ENCODE peak calls at places on chromosomes 1 and 21, in four cellular contexts. I is breast epithelium, M is astrocyte, Y is fibroblast of lung. A is an unnamed sample. For H3K27me3 and H3K9me3, the result is how much of the 10 kb centered on the place peaks cover.

GRCh38 chr1:6501414-6501813 is 9.9 kb upstream of the PLEKHG5 start:
- DNase-seq in I (no peak), M (no peak), Y (no peak), A (no peak)

GRCh38 chr21:45505416-45506021 is 36.7 kb downstream of the SLC19A1 start:
- DNase-seq in I (no peak), M (no peak), Y (no peak), A (no peak)

GRCh38 chr1:94153133-94153532 is 32.2 kb upstream of the ABCA4 start:
- DNase-seq in Y (no peak), I (no peak), M (no peak), A (no peak)

GRCh38 chr1:223123238-223123976 is 19.6 kb downstream of the TLR5 start:
- DNase-seq in I (peak), M (peak), Y (peak), A (peak)

GRCh38 chr1:74731399-74732052 is 1.3 kb downstream of the CRYZ start:
- DNase-seq in I (no peak), Y (peak), M (peak), A (no peak)

GRCh38 chr1:42946120-42947009 is 12.3 kb downstream of the SLC2A1 start:
- DNase-seq in Y (no peak), M (no peak), I (no peak), A (no peak)

GRCh38 chr1:184838374-184838995 is 83.8 kb upstream of the EDEM3 start:
- DNase-seq in I (peak), M (peak), Y (peak), A (peak)

GRCh38 chr1:14994841-14995437 is 158.6 kb upstream of the TMEM51 start:
- DNase-seq in M (no peak), I (peak), Y (no peak), A (no peak)

GRCh38 chr1:160217466-160218165 is 12.4 kb downstream of the PEA15 start:
- DNase-seq in Y (peak), I (no peak), M (no peak), A (no peak)

GRCh38 chr1:195594322-195594721 is 1013.9 kb downstream of the KCNT2 start:
- DNase-seq in I (no peak), M (no peak), Y (no peak), A (no peak)

GRCh38 chr1:89670168-89670567 is 37.2 kb downstream of the LRRC8C start:
- DNase-seq in I (no peak), M (no peak), Y (peak), A (no peak)

GRCh38 chr1:170200665-170201397 is 55.1 kb downstream of the NTMT2 start:
- DNase-seq in Y (peak), M (no peak), I (no peak), A (no peak)

GRCh38 chr1:229223498-229223897 is 47.4 kb upstream of the RAB4A start:
- DNase-seq in M (no peak), I (no peak), Y (no peak), A (no peak)

GRCh38 chr1:40878906-40879305 is 16.7 kb upstream of the CITED4 start:
- DNase-seq in I (no peak), Y (no peak), M (no peak), A (no peak)

GRCh38 chr1:5892370-5892769 is 99.9 kb downstream of the NPHP4 start:
- DNase-seq in Y (no peak), I (no peak), M (no peak), A (no peak)

GRCh38 chr1:9767964-9768668 is 55.6 kb downstream of the CLSTN1 start:
- DNase-seq in Y (no peak), M (no peak), I (no peak), A (no peak)

GRCh38 chr1:41380979-41381690 is 19.9 kb downstream of the FOXO6 start:
- DNase-seq in Y (no peak), M (no peak), I (no peak), A (peak)

GRCh38 chr21:17613242-17613676 is 558 bp upstream of the BTG3 start:
- DNase-seq in I (no peak), Y (peak), M (no peak), A (peak)

GRCh38 chr1:233661376-233662159 is 47.7 kb downstream of the KCNK1 start:
- DNase-seq in M (no peak), I (no peak), Y (no peak), A (no peak)

GRCh38 chr1:86394416-86394815 is 1.7 kb downstream of the ODF2L start:
- DNase-seq in M (peak), Y (peak), I (no peak), A (no peak)

GRCh38 chr1:61851849-61852692 is 109.8 kb downstream of the PATJ start:
- DNase-seq in M (peak), Y (peak), I (no peak), A (no peak)

GRCh38 chr21:22965455-22966125 is 1967.4 kb downstream of the NCAM2 start:
- DNase-seq in M (no peak), I (no peak), Y (no peak), A (no peak)

GRCh38 chr1:167516404-167517388 is 1.6 kb downstream of the CD247 start:
- DNase-seq in M (no peak), Y (no peak), I (no peak), A (no peak)

GRCh38 chr1:18724001-18724411 is 93.4 kb downstream of the PAX7 start:
- DNase-seq in I (no peak), M (no peak), Y (no peak), A (no peak)

GRCh38 chr1:229539868-229540506 is 18.5 kb downstream of the ABCB10 start:
- DNase-seq in Y (no peak), I (no peak), M (no peak), A (no peak)

GRCh38 chr1:59020151-59020997 is 236.5 kb upstream of the JUN start:
- DNase-seq in I (no peak), M (peak), Y (peak), A (no peak)

GRCh38 chr1:8174807-8175206 is 143.1 kb upstream of the SLC45A1 start:
- DNase-seq in I (no peak), Y (no peak), M (no peak), A (no peak)

GRCh38 chr1:201982923-201983805 is 716 bp downstream of the RNPEP start:
- DNase-seq in I (peak), Y (peak), M (peak), A (peak)

GRCh38 chr21:36613064-36613463 is 85.9 kb upstream of the SIM2 start:
- DNase-seq in Y (peak), M (no peak), I (no peak), A (no peak)

GRCh38 chr1:155062151-155062686 is 1.3 kb upstream of the EFNA4 start:
- DNase-seq in M (no peak), I (no peak), Y (no peak), A (no peak)
- H3K4me3 ChIP-seq in M (no peak), I (peak), Y (no peak), A (peak)

GRCh38 chr1:214215583-214215982 is 65.4 kb upstream of the SMYD2 start:
- DNase-seq in Y (no peak), M (no peak), I (no peak), A (no peak)

GRCh38 chr1:214216779-214217178 is 64.2 kb upstream of the SMYD2 start:
- DNase-seq in Y (no peak), I (no peak), M (no peak), A (no peak)

GRCh38 chr1:214216031-214216430 is 64.9 kb upstream of the SMYD2 start:
- DNase-seq in Y (no peak), I (no peak), M (no peak), A (no peak)

GRCh38 chr1:214213136-214213535 is 67.8 kb upstream of the SMYD2 start:
- DNase-seq in I (no peak), M (peak), Y (no peak), A (no peak)

DNA sequence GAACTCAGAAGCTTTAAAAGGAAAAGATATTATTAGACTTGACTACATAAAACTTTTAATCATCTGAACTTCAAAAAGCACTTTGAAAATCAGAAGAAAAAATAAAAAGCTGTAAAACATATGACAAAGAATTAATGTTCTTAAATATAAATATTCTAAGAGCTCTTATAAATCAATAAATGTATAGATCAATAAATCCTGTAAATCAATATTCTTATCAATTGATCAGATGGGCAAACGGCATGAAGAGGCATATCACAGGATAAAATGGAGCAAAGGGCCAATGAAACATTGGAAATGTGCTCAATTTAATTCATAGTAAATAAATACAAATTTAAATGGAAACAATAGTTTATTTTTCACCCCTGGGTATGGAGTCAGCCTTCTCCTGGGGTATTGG is 66.1 kb upstream of the SMYD2 start:
- DNase-seq in I (no peak), M (no peak), Y (no peak), A (no peak)
- H3K27me3 ChIP-seq in I (under half), M (under half), Y (under half), A (under half)

GRCh38 chr1:2881556-2881955 is 80.1 kb upstream of the TTC34 start:
- DNase-seq in M (no peak), Y (no peak), I (no peak), A (no peak)
- H3K9me3 ChIP-seq in M (under half), Y (under half), I (under half), A (under half)

DNA sequence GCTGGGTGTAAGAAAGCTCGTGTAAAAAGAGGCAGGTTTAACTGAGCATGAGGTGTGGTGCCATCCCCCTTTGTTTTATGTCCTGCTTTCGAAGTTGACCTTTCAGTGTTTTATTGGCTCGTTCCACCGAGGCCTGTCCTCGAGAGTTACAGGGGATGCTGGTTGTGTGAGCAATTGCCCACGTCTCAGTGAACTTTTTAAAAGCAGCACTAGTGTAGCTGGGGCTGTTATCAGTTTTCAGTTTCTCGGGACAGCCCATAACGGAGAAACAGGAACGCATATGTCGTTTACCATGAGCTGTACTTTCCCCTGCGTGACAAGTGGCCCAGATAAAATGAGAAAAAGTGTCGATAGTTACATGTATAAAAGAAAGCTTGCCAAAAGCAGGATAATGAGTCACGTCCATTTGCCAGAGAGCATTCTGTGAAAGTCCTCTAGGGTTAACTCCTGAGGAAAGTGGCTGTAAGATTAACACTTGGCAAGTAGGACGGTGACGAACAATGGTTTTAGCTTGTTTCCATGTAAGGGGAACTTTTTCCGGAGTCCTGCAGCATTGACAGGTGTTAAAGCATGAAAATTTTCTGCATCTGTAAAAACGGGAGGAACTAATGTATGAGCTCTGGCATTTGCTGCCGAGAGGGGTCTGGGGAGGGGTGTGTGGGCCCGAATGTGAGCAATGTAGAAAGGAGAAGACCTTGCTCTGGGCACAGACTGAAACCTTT is 7.8 kb upstream of the LRRC47 start:
- DNase-seq in I (no peak), M (peak), Y (no peak), A (no peak)
- H3K4me3 ChIP-seq in I (no peak), M (no peak), Y (no peak), A (no peak)

DNA sequence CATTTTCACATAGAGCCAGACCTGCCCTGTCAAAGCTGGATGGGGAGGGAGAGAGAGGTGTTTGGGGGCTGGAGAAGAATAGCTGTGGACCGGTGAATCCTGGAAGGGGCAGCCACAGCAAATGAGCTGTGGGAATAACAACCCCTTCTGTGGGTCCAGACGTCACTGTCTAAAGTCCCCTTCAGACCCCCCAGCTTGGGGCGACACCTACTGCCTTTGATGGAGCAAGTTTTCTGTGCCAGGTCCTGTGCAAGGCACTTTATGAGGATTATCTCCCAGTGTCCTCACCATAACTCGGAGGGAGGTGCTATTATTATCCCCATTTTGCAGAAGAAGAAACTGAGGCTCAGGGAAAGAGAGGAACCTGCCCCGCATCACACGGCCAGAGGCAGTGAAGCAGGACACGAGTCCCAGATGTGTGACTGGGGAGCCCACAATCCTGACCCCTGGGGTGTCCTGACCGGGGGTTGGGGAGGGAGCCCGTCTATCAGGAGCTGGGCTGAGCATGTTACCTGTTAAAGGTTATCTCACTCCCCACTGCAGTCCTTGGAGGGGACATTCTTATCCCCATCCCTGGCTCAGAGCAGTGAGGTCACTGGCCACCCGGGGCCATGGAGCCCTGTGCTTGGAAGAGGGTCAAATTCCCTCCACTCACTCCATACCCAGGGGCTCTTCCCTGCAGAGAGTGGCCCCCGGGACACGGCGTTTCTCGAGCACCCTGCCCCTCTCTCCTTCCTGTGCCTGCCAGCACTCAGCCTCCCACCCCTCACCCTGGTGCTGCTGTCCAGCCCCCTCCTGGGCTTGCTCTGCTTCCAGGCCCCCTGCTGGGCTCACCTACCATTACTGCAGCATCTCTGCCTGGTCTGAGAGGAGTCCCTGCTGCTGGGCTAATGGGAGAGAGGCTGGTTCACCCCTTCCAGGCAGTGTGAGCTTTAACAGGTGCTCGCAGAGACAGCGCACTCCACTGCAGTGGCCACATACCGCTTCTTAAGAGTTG is 132.9 kb downstream of the PTPRU start:
- DNase-seq in I (no peak), M (no peak), Y (no peak), A (no peak)
- H3K27me3 ChIP-seq in I (under half), M (under half), Y (under half), A (under half)